ENCODE peak calls at places on chromosome 7, in four cellular contexts. E, C, K and T are unnamed samples.

GRCh38 chr7:16604054-16604453 is 41.5 kb downstream of the ANKMY2 start:
- DNase-seq in K (no peak), E (no peak), C (no peak), T (no peak)

GRCh38 chr7:20624666-20625385 is 9.4 kb downstream of the ABCB5 start:
- DNase-seq in K (no peak), E (no peak), C (no peak), T (no peak)

GRCh38 chr7:690478-691360 is 35.8 kb upstream of the DNAAF5 start:
- DNase-seq in E (no peak), C (no peak), K (no peak), T (no peak)

GRCh38 chr7:30764030-30764991 is 6.9 kb upstream of the MINDY4 start:
- DNase-seq in K (peak; percentile 25), C (no peak), E (no peak), T (no peak)

GRCh38 chr7:23020742-23021401 is 6.9 kb upstream of the HYCC1 start:
- DNase-seq in E (no peak), K (no peak), C (no peak), T (no peak)

GRCh38 chr7:70238171-70238575 is 639.9 kb downstream of the AUTS2 start:
- DNase-seq in E (no peak), K (peak; percentile 93), C (no peak), T (peak; percentile 3)

GRCh38 chr7:150846291-150847115 is 5.8 kb upstream of the AOC1 start:
- DNase-seq in E (no peak), K (no peak), C (no peak), T (no peak)

GRCh38 chr7:123533929-123534382 is 439 bp downstream of the IQUB start:
- DNase-seq in K (no peak), C (no peak), E (no peak), T (no peak)

GRCh38 chr7:155764432-155764798 is 47.8 kb downstream of the SHH start:
- DNase-seq in E (no peak), C (no peak), K (no peak), T (no peak)

GRCh38 chr7:98212532-98213041 is 1.3 kb downstream of the BHLHA15 start:
- DNase-seq in C (no peak), E (no peak), K (no peak), T (no peak)

GRCh38 chr7:18771834-18772566 is 276.5 kb downstream of the HDAC9 start:
- DNase-seq in E (no peak), C (no peak), K (no peak), T (no peak)

GRCh38 chr7:147547252-147547897 is 1043.2 kb upstream of the C7orf33 start:
- DNase-seq in C (no peak), E (no peak), K (no peak), T (peak; percentile 46)

GRCh38 chr7:113824117-113824823 is 94.5 kb downstream of the PPP1R3A start:
- DNase-seq in K (no peak), C (no peak), E (peak; percentile 12), T (no peak)

GRCh38 chr7:42493436-42494198 is 256.6 kb upstream of the GLI3 start:
- DNase-seq in E (no peak), K (no peak), C (no peak), T (no peak)

GRCh38 chr7:120400806-120401455 is 128.0 kb downstream of the KCND2 start:
- DNase-seq in E (no peak), K (no peak), C (no peak), T (no peak)